ENCODE peak calls at places on chromosomes 1 and 21, in four cellular contexts. F, I, A and M are unnamed samples.

GRCh38 chr1:46102769-46103476 is 29.5 kb downstream of the PIK3R3 start:
- DNase-seq in F (no peak), I (peak), A (no peak), M (no peak)

GRCh38 chr21:45985471-45986315 is 4.1 kb downstream of the COL6A1 start:
- DNase-seq in F (no peak), I (no peak), A (no peak), M (no peak)

GRCh38 chr1:14539953-14540563 is 58.4 kb upstream of the KAZN start:
- DNase-seq in F (no peak), I (no peak), A (no peak), M (no peak)

GRCh38 chr1:153783233-153784190 is 8.3 kb downstream of the SLC27A3 start:
- DNase-seq in F (peak), I (peak), A (peak), M (peak)

GRCh38 chr1:66183386-66183785 is 350.6 kb upstream of the SGIP1 start:
- DNase-seq in F (no peak), I (no peak), A (no peak), M (no peak)

GRCh38 chr1:45266151-45266801 is 59.9 kb upstream of the ZSWIM5 start:
- DNase-seq in F (no peak), I (no peak), A (no peak), M (no peak)

GRCh38 chr1:190124068-190124467 is 353.6 kb downstream of the BRINP3 start:
- DNase-seq in F (no peak), I (no peak), A (no peak), M (no peak)

GRCh38 chr1:160078392-160079195 is 2.7 kb upstream of the KCNJ9 start:
- DNase-seq in F (peak), I (peak), A (peak), M (no peak)

GRCh38 chr21:38388219-38388618 is 110.1 kb downstream of the ERG start:
- DNase-seq in F (no peak), I (no peak), A (no peak), M (no peak)

GRCh38 chr1:19387045-19387467 is 74.9 kb downstream of the SLC66A1 start:
- DNase-seq in F (no peak), I (no peak), A (no peak), M (no peak)

GRCh38 chr1:65762081-65762862 is 30.4 kb upstream of the PDE4B start:
- DNase-seq in F (no peak), I (no peak), A (no peak), M (no peak)

GRCh38 chr1:31064685-31065309 is 720 bp downstream of the PUM1 start:
- DNase-seq in F (no peak), I (no peak), A (peak), M (no peak)

GRCh38 chr1:220594356-220594755 is 66.4 kb downstream of the MARK1 start:
- DNase-seq in F (no peak), I (no peak), A (no peak), M (no peak)